ENCODE peak calls at places on chromosomes 13 and 19, in nine cellular contexts. One of them, this sample, is unnamed. For H3K27me3, the result is how much of the 10 kb centered on the place peaks cover.

GRCh38 chr19:5504115-5504514 is 48.9 kb downstream of the ZNRF4 start:
- DNase-seq in CD8-positive, alpha-beta T cell: no peak
- DNase-seq in NT2/D1: no peak
- DNase-seq in ascending aorta: no peak
- DNase-seq in Panc1: no peak
- DNase-seq in tibial nerve: no peak
- DNase-seq in hepatocyte: no peak
- DNase-seq in fibroblast of lung: no peak
- DNase-seq in neuronal stem cell: no peak
- DNase-seq in this sample: no peak

GRCh38 chr19:3613765-3614661 is 7.3 kb upstream of the TBXA2R start:
- DNase-seq in CD8-positive, alpha-beta T cell: no peak
- DNase-seq in NT2/D1: no peak
- DNase-seq in ascending aorta: no peak
- DNase-seq in Panc1: no peak
- DNase-seq in tibial nerve: no peak
- DNase-seq in hepatocyte: no peak
- DNase-seq in fibroblast of lung: peak
- DNase-seq in neuronal stem cell: no peak
- DNase-seq in this sample: no peak

GRCh38 chr13:107034236-107034635 is 466.3 kb upstream of the ARGLU1 start:
- DNase-seq in CD8-positive, alpha-beta T cell: no peak
- DNase-seq in NT2/D1: no peak
- DNase-seq in ascending aorta: no peak
- DNase-seq in Panc1: no peak
- DNase-seq in tibial nerve: no peak
- DNase-seq in hepatocyte: no peak
- DNase-seq in fibroblast of lung: peak
- DNase-seq in neuronal stem cell: no peak
- DNase-seq in this sample: no peak

GRCh38 chr19:3095375-3096191 is 1.4 kb downstream of the GNA11 start:
- DNase-seq in CD8-positive, alpha-beta T cell: peak
- DNase-seq in NT2/D1: peak
- DNase-seq in ascending aorta: no peak
- DNase-seq in Panc1: no peak
- DNase-seq in tibial nerve: no peak
- DNase-seq in hepatocyte: peak
- DNase-seq in fibroblast of lung: no peak
- DNase-seq in neuronal stem cell: peak
- DNase-seq in this sample: no peak

GRCh38 chr19:18782559-18783225 is 8.4 kb downstream of the COMP start:
- DNase-seq in CD8-positive, alpha-beta T cell: no peak
- DNase-seq in NT2/D1: no peak
- DNase-seq in ascending aorta: no peak
- DNase-seq in Panc1: no peak
- DNase-seq in tibial nerve: no peak
- DNase-seq in hepatocyte: no peak
- DNase-seq in fibroblast of lung: no peak
- DNase-seq in neuronal stem cell: no peak
- DNase-seq in this sample: no peak

GRCh38 chr19:48560095-48560530 is 8.1 kb downstream of the SULT2B1 start:
- DNase-seq in CD8-positive, alpha-beta T cell: no peak
- DNase-seq in NT2/D1: no peak
- DNase-seq in ascending aorta: no peak
- DNase-seq in Panc1: no peak
- DNase-seq in tibial nerve: no peak
- DNase-seq in hepatocyte: no peak
- DNase-seq in fibroblast of lung: no peak
- DNase-seq in neuronal stem cell: no peak
- DNase-seq in this sample: no peak

GRCh38 chr19:47315125-47315821 is 5.6 kb downstream of the C5AR1 start:
- DNase-seq in CD8-positive, alpha-beta T cell: no peak
- DNase-seq in NT2/D1: no peak
- DNase-seq in ascending aorta: peak
- DNase-seq in Panc1: peak
- DNase-seq in tibial nerve: no peak
- DNase-seq in hepatocyte: peak
- DNase-seq in fibroblast of lung: peak
- DNase-seq in neuronal stem cell: no peak
- DNase-seq in this sample: peak

GRCh38 chr19:38844093-38844686 is 5.6 kb downstream of the HNRNPL start:
- DNase-seq in CD8-positive, alpha-beta T cell: no peak
- DNase-seq in NT2/D1: no peak
- DNase-seq in ascending aorta: no peak
- DNase-seq in Panc1: no peak
- DNase-seq in tibial nerve: no peak
- DNase-seq in hepatocyte: no peak
- DNase-seq in fibroblast of lung: no peak
- DNase-seq in neuronal stem cell: no peak
- DNase-seq in this sample: no peak

GRCh38 chr19:15251749-15252397 is 19.6 kb upstream of the EPHX3 start:
- DNase-seq in CD8-positive, alpha-beta T cell: no peak
- DNase-seq in NT2/D1: peak
- DNase-seq in ascending aorta: peak
- DNase-seq in Panc1: no peak
- DNase-seq in tibial nerve: peak
- DNase-seq in hepatocyte: peak
- DNase-seq in fibroblast of lung: peak
- DNase-seq in neuronal stem cell: peak
- DNase-seq in this sample: peak

GRCh38 chr13:62357887-62358645 is 942.4 kb upstream of the PCDH20 start:
- DNase-seq in CD8-positive, alpha-beta T cell: no peak
- DNase-seq in NT2/D1: peak
- DNase-seq in ascending aorta: no peak
- DNase-seq in Panc1: peak
- DNase-seq in tibial nerve: no peak
- DNase-seq in hepatocyte: peak
- DNase-seq in fibroblast of lung: peak
- DNase-seq in neuronal stem cell: peak
- DNase-seq in this sample: peak

GRCh38 chr19:48543121-48543710 is 8.8 kb upstream of the SULT2B1 start:
- DNase-seq in CD8-positive, alpha-beta T cell: no peak
- DNase-seq in NT2/D1: no peak
- DNase-seq in ascending aorta: no peak
- DNase-seq in Panc1: no peak
- DNase-seq in tibial nerve: no peak
- DNase-seq in hepatocyte: no peak
- DNase-seq in fibroblast of lung: peak
- DNase-seq in neuronal stem cell: no peak
- DNase-seq in this sample: no peak

GRCh38 chr13:73303858-73304257 is 245.1 kb downstream of the KLF5 start:
- DNase-seq in CD8-positive, alpha-beta T cell: no peak
- DNase-seq in NT2/D1: no peak
- DNase-seq in ascending aorta: no peak
- DNase-seq in Panc1: no peak
- DNase-seq in tibial nerve: no peak
- DNase-seq in hepatocyte: no peak
- DNase-seq in fibroblast of lung: no peak
- DNase-seq in neuronal stem cell: no peak
- DNase-seq in this sample: peak

GRCh38 chr13:83372786-83373185 is 509.5 kb downstream of the SLITRK1 start:
- DNase-seq in CD8-positive, alpha-beta T cell: no peak
- DNase-seq in NT2/D1: no peak
- DNase-seq in ascending aorta: no peak
- DNase-seq in Panc1: no peak
- DNase-seq in tibial nerve: no peak
- DNase-seq in hepatocyte: no peak
- DNase-seq in fibroblast of lung: no peak
- DNase-seq in neuronal stem cell: no peak
- DNase-seq in this sample: no peak

DNA sequence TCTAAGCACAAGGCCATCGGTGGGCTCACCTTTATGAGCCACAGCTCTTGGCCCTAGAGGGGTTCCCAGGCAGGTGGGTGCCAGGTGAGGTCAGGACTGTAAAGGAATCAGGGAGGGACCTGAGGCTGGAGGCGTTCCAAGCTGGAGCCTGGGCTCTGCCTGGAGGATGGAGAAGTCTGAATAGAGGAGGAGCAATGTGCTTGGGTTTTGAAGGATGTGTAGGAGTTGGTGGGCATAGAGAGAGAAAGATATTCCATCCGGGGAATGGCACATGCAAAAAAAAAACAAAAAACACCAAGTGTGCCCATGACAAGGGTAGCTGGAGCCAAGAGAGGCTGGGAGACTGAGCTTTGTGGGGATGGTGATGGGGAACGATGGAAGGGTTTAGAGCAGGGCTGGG is 2.4 kb downstream of the GRIN3B start:
- DNase-seq in CD8-positive, alpha-beta T cell: no peak
- DNase-seq in NT2/D1: no peak
- DNase-seq in ascending aorta: no peak
- DNase-seq in Panc1: no peak
- DNase-seq in tibial nerve: no peak
- DNase-seq in hepatocyte: no peak
- DNase-seq in fibroblast of lung: no peak
- DNase-seq in neuronal stem cell: no peak
- DNase-seq in this sample: no peak
- H3K4me3 ChIP-seq in CD8-positive, alpha-beta T cell: no peak
- H3K4me3 ChIP-seq in NT2/D1: no peak
- H3K4me3 ChIP-seq in ascending aorta: no peak
- H3K4me3 ChIP-seq in Panc1: no peak
- H3K4me3 ChIP-seq in tibial nerve: no peak
- H3K4me3 ChIP-seq in hepatocyte: no peak
- H3K4me3 ChIP-seq in fibroblast of lung: no peak
- H3K4me3 ChIP-seq in neuronal stem cell: no peak
- H3K4me3 ChIP-seq in this sample: no peak

DNA sequence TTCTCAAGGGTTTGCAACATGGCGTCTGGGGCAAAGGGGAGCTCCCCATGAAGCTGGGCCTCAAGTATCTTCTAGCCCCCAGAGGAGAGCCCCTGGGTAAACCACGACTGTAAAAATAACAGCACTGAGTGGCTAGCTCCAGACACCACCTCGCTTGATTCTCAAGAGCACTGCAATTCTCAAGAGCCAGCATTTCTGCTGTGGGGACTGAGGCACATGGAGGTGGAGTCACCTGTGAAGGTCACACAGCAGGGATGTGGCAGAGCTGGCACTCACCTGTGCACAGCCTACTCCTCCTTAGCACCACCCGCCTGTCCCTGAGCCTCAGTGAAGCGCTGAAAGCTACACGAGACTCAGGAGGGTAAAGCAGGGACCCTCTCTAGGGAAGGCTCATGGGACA is 20.7 kb upstream of the CCNP start:
- DNase-seq in CD8-positive, alpha-beta T cell: no peak
- DNase-seq in NT2/D1: no peak
- DNase-seq in ascending aorta: no peak
- DNase-seq in Panc1: no peak
- DNase-seq in tibial nerve: no peak
- DNase-seq in hepatocyte: no peak
- DNase-seq in fibroblast of lung: no peak
- DNase-seq in neuronal stem cell: no peak
- DNase-seq in this sample: no peak
- H3K27me3 ChIP-seq in CD8-positive, alpha-beta T cell: under half
- H3K27me3 ChIP-seq in NT2/D1: under half
- H3K27me3 ChIP-seq in ascending aorta: under half
- H3K27me3 ChIP-seq in Panc1: under half
- H3K27me3 ChIP-seq in tibial nerve: under half
- H3K27me3 ChIP-seq in hepatocyte: under half
- H3K27me3 ChIP-seq in fibroblast of lung: under half
- H3K27me3 ChIP-seq in neuronal stem cell: under half
- H3K27me3 ChIP-seq in this sample: under half

GRCh38 chr19:56595548-56595899 is 422 bp downstream of the ZNF71 start:
- DNase-seq in CD8-positive, alpha-beta T cell: no peak
- DNase-seq in NT2/D1: no peak
- DNase-seq in ascending aorta: no peak
- DNase-seq in Panc1: no peak
- DNase-seq in tibial nerve: no peak
- DNase-seq in hepatocyte: no peak
- DNase-seq in fibroblast of lung: no peak
- DNase-seq in neuronal stem cell: no peak
- DNase-seq in this sample: no peak

GRCh38 chr19:56597696-56598095 is 2.6 kb downstream of the ZNF71 start:
- DNase-seq in CD8-positive, alpha-beta T cell: no peak
- DNase-seq in NT2/D1: no peak
- DNase-seq in ascending aorta: no peak
- DNase-seq in Panc1: no peak
- DNase-seq in tibial nerve: no peak
- DNase-seq in hepatocyte: no peak
- DNase-seq in fibroblast of lung: no peak
- DNase-seq in neuronal stem cell: no peak
- DNase-seq in this sample: no peak

GRCh38 chr19:56596676-56597075 is 1.6 kb downstream of the ZNF71 start:
- DNase-seq in CD8-positive, alpha-beta T cell: no peak
- DNase-seq in NT2/D1: no peak
- DNase-seq in ascending aorta: no peak
- DNase-seq in Panc1: no peak
- DNase-seq in tibial nerve: no peak
- DNase-seq in hepatocyte: no peak
- DNase-seq in fibroblast of lung: no peak
- DNase-seq in neuronal stem cell: no peak
- DNase-seq in this sample: no peak

GRCh38 chr19:56594783-56595547 is at the start of gene ZNF71:
- DNase-seq in CD8-positive, alpha-beta T cell: peak
- DNase-seq in NT2/D1: peak
- DNase-seq in ascending aorta: peak
- DNase-seq in Panc1: no peak
- DNase-seq in tibial nerve: peak
- DNase-seq in hepatocyte: peak
- DNase-seq in fibroblast of lung: peak
- DNase-seq in neuronal stem cell: peak
- DNase-seq in this sample: peak

DNA sequence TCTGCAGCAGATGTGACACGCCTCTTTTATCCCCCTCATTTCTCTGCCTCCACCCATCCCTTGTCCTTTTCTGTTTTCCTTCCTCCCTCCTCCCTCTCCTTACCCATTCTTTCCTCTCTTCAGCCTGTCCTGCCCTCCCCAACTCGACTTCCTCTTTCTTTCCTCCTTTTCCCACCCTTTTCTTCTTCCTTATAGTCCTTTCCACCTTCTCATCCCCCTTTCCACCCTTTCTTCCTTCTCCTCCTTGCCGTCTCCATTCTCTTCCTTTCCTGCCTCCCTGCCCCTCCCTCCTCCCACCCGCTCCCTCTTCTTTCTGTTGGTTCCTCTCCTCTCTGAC is 688 bp upstream of the ZNF71 start:
- DNase-seq in CD8-positive, alpha-beta T cell: no peak
- DNase-seq in NT2/D1: no peak
- DNase-seq in ascending aorta: no peak
- DNase-seq in Panc1: no peak
- DNase-seq in tibial nerve: no peak
- DNase-seq in hepatocyte: no peak
- DNase-seq in fibroblast of lung: no peak
- DNase-seq in neuronal stem cell: no peak
- DNase-seq in this sample: no peak
- H3K4me3 ChIP-seq in CD8-positive, alpha-beta T cell: peak
- H3K4me3 ChIP-seq in NT2/D1: no peak
- H3K4me3 ChIP-seq in ascending aorta: peak
- H3K4me3 ChIP-seq in Panc1: peak
- H3K4me3 ChIP-seq in tibial nerve: peak
- H3K4me3 ChIP-seq in hepatocyte: no peak
- H3K4me3 ChIP-seq in fibroblast of lung: no peak
- H3K4me3 ChIP-seq in neuronal stem cell: peak
- H3K4me3 ChIP-seq in this sample: no peak

DNA sequence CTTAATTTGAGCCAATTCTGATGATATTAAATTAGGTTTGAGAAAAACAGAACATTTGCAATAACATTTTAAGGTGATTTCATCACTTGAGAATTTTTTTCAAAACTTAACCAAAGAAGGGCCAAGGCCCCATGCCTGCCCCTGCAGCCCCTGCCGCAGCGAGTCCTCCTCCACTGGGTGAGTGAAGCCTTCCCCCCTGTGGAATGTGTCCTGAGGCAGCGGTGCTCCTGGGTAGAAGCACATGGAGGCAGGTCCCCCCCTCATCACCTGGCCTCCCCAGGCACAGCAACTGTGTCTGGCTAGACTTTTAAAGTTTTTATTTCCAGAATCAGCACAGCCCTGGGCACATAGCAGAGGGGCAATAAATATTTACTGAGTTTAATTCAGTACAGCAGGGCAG is 10.8 kb downstream of the SOX1 start:
- DNase-seq in CD8-positive, alpha-beta T cell: no peak
- DNase-seq in NT2/D1: no peak
- DNase-seq in ascending aorta: no peak
- DNase-seq in Panc1: no peak
- DNase-seq in tibial nerve: no peak
- DNase-seq in hepatocyte: no peak
- DNase-seq in fibroblast of lung: no peak
- DNase-seq in neuronal stem cell: no peak
- DNase-seq in this sample: no peak
- H3K27me3 ChIP-seq in CD8-positive, alpha-beta T cell: under half
- H3K27me3 ChIP-seq in NT2/D1: half or more
- H3K27me3 ChIP-seq in ascending aorta: under half
- H3K27me3 ChIP-seq in Panc1: under half
- H3K27me3 ChIP-seq in tibial nerve: half or more
- H3K27me3 ChIP-seq in hepatocyte: half or more
- H3K27me3 ChIP-seq in fibroblast of lung: under half
- H3K27me3 ChIP-seq in neuronal stem cell: under half
- H3K27me3 ChIP-seq in this sample: half or more